ENCODE peak calls at places on chromosome 3, in eight cellular contexts. O is stomach, D is anterior cingulate cortex, T is GM13977, U is heart right ventricle, G is endothelial cell, Z is heart left ventricle, I is T1000. Q is an unnamed sample.

GRCh38 chr3:46406786-46407611 is at the start of the genes CCR5AS and CCRL2:
- DNase-seq in O (peak; percentile 84), D (no peak), T (peak; percentile 57), U (peak; percentile 33), G (peak; percentile 25), Z (peak; percentile 81), I (no peak), Q (peak; percentile 18)

GRCh38 chr3:37945803-37946530 is 44.6 kb upstream of the VILL start:
- DNase-seq in O (no peak), D (no peak), T (no peak), U (no peak), G (no peak), Z (no peak), I (peak; percentile 31), Q (no peak)

GRCh38 chr3:171907761-171908160 is 64.6 kb downstream of the TMEM212 start:
- DNase-seq in O (no peak), D (no peak), T (no peak), U (no peak), G (no peak), Z (no peak), I (no peak), Q (no peak)

GRCh38 chr3:37558580-37558979 is 303.1 kb upstream of the CTDSPL start:
- DNase-seq in O (no peak), D (no peak), T (no peak), U (no peak), G (no peak), Z (no peak), I (no peak), Q (no peak)

GRCh38 chr3:153785901-153786300 is 335.3 kb upstream of the ARHGEF26 start:
- DNase-seq in O (no peak), D (no peak), T (no peak), U (no peak), G (no peak), Z (no peak), I (no peak), Q (no peak)

GRCh38 chr3:108959017-108959416 is 5.3 kb upstream of the GUCA1C start:
- DNase-seq in O (no peak), D (no peak), T (no peak), U (no peak), G (no peak), Z (no peak), I (no peak), Q (no peak)

GRCh38 chr3:61589856-61590255 is 28.5 kb downstream of the PTPRG start:
- DNase-seq in O (no peak), D (no peak), T (no peak), U (no peak), G (no peak), Z (no peak), I (peak; percentile 23), Q (no peak)

GRCh38 chr3:20698896-20699295 is 512.9 kb upstream of the SGO1 start:
- DNase-seq in O (no peak), D (no peak), T (no peak), U (no peak), G (no peak), Z (no peak), I (no peak), Q (no peak)

GRCh38 chr3:129501630-129502029 is 26.8 kb upstream of the RHO start:
- DNase-seq in O (no peak), D (no peak), T (no peak), U (no peak), G (no peak), Z (no peak), I (no peak), Q (no peak)

GRCh38 chr3:113751145-113751544 is 4.3 kb downstream of the ATP6V1A start:
- DNase-seq in O (no peak), D (no peak), T (no peak), U (no peak), G (no peak), Z (no peak), I (no peak), Q (no peak)

GRCh38 chr3:73235768-73236167 is 174.3 kb downstream of the EBLN2 start:
- DNase-seq in O (no peak), D (no peak), T (no peak), U (no peak), G (no peak), Z (no peak), I (no peak), Q (no peak)